ENCODE peak calls at places on chromosomes 4 and X, in four cellular contexts. One of them, this sample, is unnamed.

GRCh38 chr4:152825336-152825735 is 45.6 kb downstream of the ARFIP1 start:
- DNase-seq in adipocyte: peak
- DNase-seq in LNCaP clone FGC: no peak
- DNase-seq in EH: peak
- DNase-seq in this sample: peak

GRCh38 chrX:69387559-69388487 is 116.3 kb upstream of the NALF2 start:
- DNase-seq in adipocyte: peak
- DNase-seq in LNCaP clone FGC: no peak
- DNase-seq in EH: peak
- DNase-seq in this sample: peak

GRCh38 chr4:123072060-123072459 is 149.7 kb upstream of the NUDT6 start:
- DNase-seq in adipocyte: no peak
- DNase-seq in LNCaP clone FGC: no peak
- DNase-seq in EH: no peak
- DNase-seq in this sample: no peak

GRCh38 chrX:154348646-154349358 is 25.6 kb downstream of the FLNA start:
- DNase-seq in adipocyte: no peak
- DNase-seq in LNCaP clone FGC: no peak
- DNase-seq in EH: peak
- DNase-seq in this sample: no peak

GRCh38 chr4:151744614-151745013 is 16.2 kb downstream of the GATB start:
- DNase-seq in adipocyte: peak
- DNase-seq in LNCaP clone FGC: no peak
- DNase-seq in EH: peak
- DNase-seq in this sample: peak

GRCh38 chr4:111689214-111689613 is 456.0 kb upstream of the FAM241A start:
- DNase-seq in adipocyte: peak
- DNase-seq in LNCaP clone FGC: no peak
- DNase-seq in EH: peak
- DNase-seq in this sample: peak

GRCh38 chr4:173508386-173509002 is 21.5 kb downstream of the HAND2 start:
- DNase-seq in adipocyte: no peak
- DNase-seq in LNCaP clone FGC: no peak
- DNase-seq in EH: no peak
- DNase-seq in this sample: no peak

GRCh38 chrX:7159132-7159861 is 11.3 kb upstream of the PUDP start:
- DNase-seq in adipocyte: peak
- DNase-seq in LNCaP clone FGC: no peak
- DNase-seq in EH: no peak
- DNase-seq in this sample: peak

GRCh38 chr4:13543648-13544555 is at the start of gene NKX3-2:
- DNase-seq in adipocyte: peak
- DNase-seq in LNCaP clone FGC: no peak
- DNase-seq in EH: peak
- DNase-seq in this sample: peak

GRCh38 chrX:153561337-153561736 is 37.6 kb downstream of the CCNQ start:
- DNase-seq in adipocyte: no peak
- DNase-seq in LNCaP clone FGC: no peak
- DNase-seq in EH: no peak
- DNase-seq in this sample: no peak

GRCh38 chrX:69321789-69322188 is 156.5 kb upstream of the PJA1 start:
- DNase-seq in adipocyte: no peak
- DNase-seq in LNCaP clone FGC: no peak
- DNase-seq in EH: no peak
- DNase-seq in this sample: no peak

GRCh38 chr4:75723117-75723801 is 1.1 kb upstream of the USO1 start:
- DNase-seq in adipocyte: peak
- DNase-seq in LNCaP clone FGC: no peak
- DNase-seq in EH: peak
- DNase-seq in this sample: no peak

GRCh38 chrX:71859637-71860036 is 51.0 kb upstream of the NHSL2 start:
- DNase-seq in adipocyte: peak
- DNase-seq in LNCaP clone FGC: peak
- DNase-seq in EH: peak
- DNase-seq in this sample: peak

GRCh38 chr4:6110681-6111353 is 89.5 kb downstream of the JAKMIP1 start:
- DNase-seq in adipocyte: no peak
- DNase-seq in LNCaP clone FGC: no peak
- DNase-seq in EH: no peak
- DNase-seq in this sample: no peak

GRCh38 chr4:165009493-165010227 is 22.1 kb upstream of the TRIM60 start:
- DNase-seq in adipocyte: no peak
- DNase-seq in LNCaP clone FGC: no peak
- DNase-seq in EH: no peak
- DNase-seq in this sample: no peak

GRCh38 chr4:180855184-180855583 is 1388.0 kb upstream of the TENM3 start:
- DNase-seq in adipocyte: no peak
- DNase-seq in LNCaP clone FGC: no peak
- DNase-seq in EH: no peak
- DNase-seq in this sample: no peak

GRCh38 chr4:74738756-74739155 is 55.6 kb downstream of the BTC start:
- DNase-seq in adipocyte: peak
- DNase-seq in LNCaP clone FGC: no peak
- DNase-seq in EH: no peak
- DNase-seq in this sample: no peak

GRCh38 chr4:101175896-101176676 is 171.2 kb downstream of the PPP3CA start:
- DNase-seq in adipocyte: no peak
- DNase-seq in LNCaP clone FGC: peak
- DNase-seq in EH: no peak
- DNase-seq in this sample: no peak

GRCh38 chr4:93828332-93828829 is at the start of gene ATOH1:
- DNase-seq in adipocyte: peak
- DNase-seq in LNCaP clone FGC: no peak
- DNase-seq in EH: peak
- DNase-seq in this sample: peak

GRCh38 chr4:76003620-76004019 is 3.7 kb downstream of the CXCL9 start:
- DNase-seq in adipocyte: no peak
- DNase-seq in LNCaP clone FGC: no peak
- DNase-seq in EH: no peak
- DNase-seq in this sample: no peak

This sample was measured in astrocyte of the hippocampus.